ENCODE peak calls at places on chromosomes 2 and 18, in four cellular contexts. J is heart right ventricle, X is transverse colon, W is IMR-90. O is an unnamed sample.
A peak's percentile ranks its signal among the peaks of the same experiment; 100 is the strongest.

GRCh38 chr2:159010340-159010739 is 41.9 kb downstream of the TANC1 start:
- DNase-seq in J (no peak), X (no peak), W (peak; percentile 80), O (no peak)

GRCh38 chr2:173264603-173265366 is 89.9 kb upstream of the CDCA7 start:
- DNase-seq in J (no peak), X (peak; percentile 20), W (no peak), O (no peak)

GRCh38 chr2:178350051-178350450 is 100.9 kb downstream of the PRKRA start:
- DNase-seq in J (no peak), X (no peak), W (no peak), O (no peak)

GRCh38 chr2:9332136-9332852 is 91.0 kb downstream of the ITGB1BP1 start:
- DNase-seq in J (no peak), X (no peak), W (no peak), O (no peak)

GRCh38 chr2:218960196-218961165 is 1.0 kb downstream of the CDK5R2 start:
- DNase-seq in J (no peak), X (no peak), W (no peak), O (no peak)

GRCh38 chr2:1799174-1799573 is 54.9 kb upstream of the PXDN start:
- DNase-seq in J (no peak), X (no peak), W (no peak), O (no peak)

GRCh38 chr2:1249897-1250687 is 163.2 kb upstream of the TPO start:
- DNase-seq in J (no peak), X (no peak), W (no peak), O (no peak)

GRCh38 chr2:160043265-160043664 is 19.1 kb downstream of the PLA2R1 start:
- DNase-seq in J (no peak), X (no peak), W (no peak), O (no peak)

GRCh38 chr2:239897596-239898235 is 127.4 kb downstream of the NDUFA10 start:
- DNase-seq in J (no peak), X (no peak), W (no peak), O (no peak)

GRCh38 chr18:68436485-68436884 is 278.4 kb downstream of the TMX3 start:
- DNase-seq in J (no peak), X (no peak), W (peak; percentile 61), O (no peak)

GRCh38 chr2:165952600-165953210 is 871 bp downstream of the TTC21B start:
- DNase-seq in J (no peak), X (no peak), W (peak; percentile 3), O (no peak)

GRCh38 chr18:11020867-11021414 is 128.4 kb downstream of the PIEZO2 start:
- DNase-seq in J (no peak), X (no peak), W (peak; percentile 4), O (no peak)

GRCh38 chr2:224366269-224366668 is 35.6 kb downstream of the FAM124B start:
- DNase-seq in J (no peak), X (no peak), W (no peak), O (no peak)

GRCh38 chr2:230714122-230714453 is 1.4 kb downstream of the CAB39 start:
- DNase-seq in J (no peak), X (peak; percentile 20), W (peak; percentile 84), O (no peak)

GRCh38 chr2:230713331-230714121 is 884 bp downstream of the CAB39 start:
- DNase-seq in J (peak; percentile 39), X (peak; percentile 64), W (no peak), O (peak; percentile 90)

GRCh38 chr2:230716588-230716987 is 3.9 kb downstream of the CAB39 start:
- DNase-seq in J (no peak), X (no peak), W (no peak), O (no peak)

GRCh38 chr2:230717595-230717994 is 5.0 kb downstream of the CAB39 start:
- DNase-seq in J (no peak), X (no peak), W (no peak), O (no peak)

GRCh38 chr2:230715201-230715600 is 2.6 kb downstream of the CAB39 start:
- DNase-seq in J (no peak), X (no peak), W (peak; percentile 52), O (no peak)
- H3K4me3 ChIP-seq in J (no peak overlapping the region), X (no peak overlapping the region), W (no peak overlapping the region), O (peak overlapping the region; percentile 96)

DNA sequence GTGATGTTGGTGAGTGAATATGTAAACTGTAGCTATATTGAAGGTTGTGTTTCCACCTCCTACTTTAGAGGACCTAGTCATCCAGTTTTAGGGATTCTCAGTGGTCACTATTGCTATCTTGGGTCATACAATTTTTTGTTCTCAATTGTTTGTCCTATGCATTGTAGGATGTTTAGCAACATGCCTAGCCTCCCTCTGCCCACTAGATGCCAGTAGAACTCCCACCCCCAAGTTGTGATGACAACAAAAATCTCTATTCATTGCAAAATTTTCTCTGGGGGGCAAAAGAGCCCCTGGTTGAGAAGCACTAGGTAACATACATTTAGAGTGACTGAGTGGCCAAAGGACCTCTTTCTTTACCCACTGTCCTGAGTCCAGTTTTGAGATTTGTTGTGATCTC is 87.3 kb downstream of the LRRTM4 start:
- DNase-seq in J (no peak), X (no peak), W (no peak), O (no peak)
- TF ChIP-seq CTCF in J (peak; percentile 27), X (peak; percentile 6), W (no peak), O (no peak)

GRCh38 chr18:58267493-58267892 is 223.5 kb downstream of the NEDD4L start:
- DNase-seq in J (no peak), X (no peak), W (peak; percentile 31), O (no peak)
- H3K27ac ChIP-seq in J (no peak overlapping the region), X (no peak overlapping the region), W (no peak overlapping the region), O (no peak overlapping the region)

GRCh38 chr2:234534515-234534914 is 37.6 kb upstream of the ARL4C start:
- DNase-seq in J (no peak), X (no peak), W (no peak), O (no peak)

GRCh38 chr2:234537929-234538328 is 41.0 kb upstream of the ARL4C start:
- DNase-seq in J (no peak), X (no peak), W (no peak), O (no peak)

GRCh38 chr2:234536218-234536989 is 39.5 kb upstream of the ARL4C start:
- DNase-seq in J (no peak), X (no peak), W (no peak), O (no peak)

GRCh38 chr2:234535359-234535758 is 38.5 kb upstream of the ARL4C start:
- DNase-seq in J (no peak), X (no peak), W (no peak), O (no peak)

DNA sequence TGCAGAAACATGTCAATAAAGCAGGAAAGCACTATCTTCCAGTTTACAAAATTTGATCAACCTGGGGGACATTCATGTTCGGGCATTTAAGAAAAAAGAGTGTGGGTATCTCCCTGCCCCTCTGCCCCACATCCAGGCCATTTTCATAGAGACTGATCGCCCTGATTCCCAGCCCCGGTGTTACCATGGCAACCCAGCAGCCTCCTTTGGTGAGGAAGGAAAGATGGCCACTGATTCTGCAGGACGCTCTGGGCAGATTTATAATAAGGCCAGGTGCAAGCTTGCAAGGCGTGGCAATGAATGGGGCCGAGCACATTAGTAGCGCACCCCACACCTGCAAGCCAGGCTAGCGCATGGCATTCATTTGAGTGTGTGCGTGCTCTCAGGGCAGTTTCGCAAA is 36.8 kb upstream of the ARL4C start:
- DNase-seq in J (no peak), X (no peak), W (no peak), O (no peak)
- H3K4me3 ChIP-seq in J (no peak overlapping the region), X (no peak overlapping the region), W (no peak overlapping the region), O (no peak overlapping the region)

DNA sequence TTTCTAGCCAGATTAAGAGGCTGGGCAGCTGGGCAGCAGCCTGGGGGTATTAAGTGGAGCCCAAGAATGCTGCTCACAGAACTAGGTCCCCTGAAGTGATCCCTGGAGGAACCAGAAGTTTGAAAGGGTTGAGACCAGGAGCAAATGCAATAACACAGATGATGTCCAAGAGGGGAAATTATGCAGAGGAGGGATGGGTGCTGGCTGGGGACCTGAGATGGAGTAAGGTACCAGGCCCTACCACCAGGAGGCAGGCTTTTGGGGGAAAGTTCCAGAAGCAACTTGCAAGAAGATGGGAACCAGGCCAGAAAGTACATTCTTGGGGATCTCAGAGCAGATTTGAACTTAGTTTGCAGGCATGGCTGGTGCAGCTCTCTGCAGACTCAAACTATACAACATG is 175.1 kb downstream of the NCK2 start:
- DNase-seq in J (no peak), X (peak; percentile 30), W (peak; percentile 62), O (no peak)
- TF ChIP-seq CTCF in J (peak; percentile 49), X (peak; percentile 38), W (peak; percentile 40), O (peak; percentile 34)